ENCODE peak calls at places on chromosomes 2 and 18, in six cellular contexts. O is colonic mucosa, U is PC-9, A is left lung, T is cardiac muscle cell, N is ovary. X is an unnamed sample.

GRCh38 chr2:21148718-21149117 is 24.9 kb downstream of the TDRD15 start:
- DNase-seq in A (no peak), T (no peak), O (no peak), N (no peak), U (no peak), X (no peak)

GRCh38 chr18:36169938-36170337 is 17.4 kb upstream of the MOCOS start:
- DNase-seq in A (no peak), N (no peak), O (no peak), U (no peak), T (no peak), X (no peak)

GRCh38 chr2:32235315-32235714 is 29.4 kb downstream of the NLRC4 start:
- DNase-seq in N (no peak), T (no peak), O (no peak), A (no peak), U (no peak), X (no peak)

GRCh38 chr2:68031546-68032160 is 31.2 kb downstream of the C1D start:
- DNase-seq in O (no peak), A (no peak), N (no peak), U (no peak), T (peak; percentile 60), X (no peak)

GRCh38 chr18:54100920-54101319 is 123.5 kb downstream of the MBD2 start:
- DNase-seq in A (no peak), T (no peak), U (no peak), O (no peak), N (no peak), X (no peak)

GRCh38 chr2:6181525-6182270 is 489.5 kb downstream of the SOX11 start:
- DNase-seq in U (no peak), A (no peak), N (no peak), O (no peak), T (no peak), X (no peak)

GRCh38 chr2:36967236-36967876 is 1.0 kb upstream of the STRN start:
- DNase-seq in A (no peak), O (peak; percentile 74), T (peak; percentile 16), U (no peak), N (no peak), X (peak; percentile 41)

GRCh38 chr18:28767781-28768211 is 590.9 kb upstream of the CDH2 start:
- DNase-seq in U (no peak), N (no peak), A (no peak), T (no peak), O (no peak), X (no peak)

GRCh38 chr2:223058952-223059716 is 7.1 kb downstream of the KCNE4 start:
- DNase-seq in U (peak; percentile 28), T (no peak), N (no peak), A (no peak), O (peak; percentile 72), X (peak; percentile 69)

GRCh38 chr18:39455300-39455699 is 1889.7 kb upstream of the CELF4 start:
- DNase-seq in A (no peak), O (no peak), T (peak; percentile 15), N (no peak), U (peak; percentile 10), X (peak; percentile 10)

GRCh38 chr2:171630812-171631626 is 56.2 kb upstream of the DYNC1I2 start:
- DNase-seq in A (no peak), N (no peak), T (no peak), U (no peak), O (no peak), X (no peak)

DNA sequence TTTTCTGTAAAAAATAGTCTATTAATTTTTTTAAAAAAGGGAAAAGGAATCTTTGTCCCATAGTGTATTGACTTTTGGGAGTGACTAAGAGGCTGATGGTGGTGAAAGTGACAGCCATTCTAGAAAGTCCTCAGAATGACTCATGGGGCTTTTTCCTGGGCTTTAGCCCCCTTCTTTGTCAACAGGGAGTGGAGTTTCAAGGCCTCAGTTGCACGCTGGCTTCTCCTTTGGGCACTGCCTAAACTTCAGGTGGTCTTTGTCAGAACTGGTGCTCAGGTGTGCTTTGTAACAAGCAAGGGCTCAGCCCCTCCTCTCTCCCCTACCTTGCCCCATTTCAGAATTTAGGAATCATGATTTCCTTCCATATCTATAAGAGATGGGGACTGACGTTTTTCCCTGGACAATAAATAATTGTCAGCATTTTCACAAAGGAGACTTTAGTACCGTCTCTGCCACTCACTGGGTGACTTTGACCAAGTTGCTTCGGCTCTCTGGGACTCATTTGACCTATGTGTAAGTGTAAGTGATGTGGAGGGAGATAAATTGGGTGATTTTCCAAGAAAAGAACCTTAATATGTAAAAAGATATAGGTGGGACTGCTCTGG is 61.2 kb upstream of the IGFBP2 start:
- DNase-seq in T (no peak), A (no peak), U (no peak), O (no peak), N (no peak), X (peak; percentile 29)
- H3K27ac ChIP-seq in T (no peak overlapping the region), A (no peak overlapping the region), U (no peak overlapping the region), O (no peak overlapping the region), N (no peak overlapping the region), X (peak overlapping the region; percentile 70)

GRCh38 chr2:43104763-43105162 is 121.6 kb downstream of the ZFP36L2 start:
- DNase-seq in O (no peak), A (no peak), U (no peak), N (no peak), T (no peak), X (no peak)
- H3K27ac ChIP-seq in O (no peak overlapping the region), A (peak overlapping the region; percentile 91), U (no peak overlapping the region), N (no peak overlapping the region), T (no peak overlapping the region), X (no peak overlapping the region)

GRCh38 chr2:147800316-147800715 is 44.5 kb upstream of the ACVR2A start:
- DNase-seq in A (no peak), N (no peak), O (no peak), T (no peak), U (no peak), X (no peak)
- H3K27ac ChIP-seq in A (no peak overlapping the region), N (no peak overlapping the region), O (no peak overlapping the region), T (no peak overlapping the region), U (no peak overlapping the region), X (no peak overlapping the region)

DNA sequence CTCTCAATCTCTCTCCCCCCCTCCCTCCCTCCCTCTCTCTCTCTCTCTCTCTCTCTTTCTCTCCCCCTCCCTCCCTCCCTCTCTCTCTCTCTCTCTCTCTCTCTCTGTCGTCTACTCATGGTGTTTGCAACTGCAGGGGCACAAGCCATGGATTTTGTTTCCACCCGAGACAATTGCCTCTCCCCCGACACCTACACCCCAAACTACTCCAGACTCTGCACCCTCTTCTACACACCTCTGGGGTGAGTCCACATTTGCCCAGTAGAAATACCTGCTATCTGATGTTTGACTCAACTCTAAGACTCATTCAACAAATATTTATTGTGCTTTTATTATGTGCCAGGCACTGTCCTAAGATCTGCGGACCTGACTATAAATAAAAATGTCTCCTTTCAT is 93.7 kb downstream of the TMEM17 start:
- DNase-seq in N (no peak), U (no peak), A (no peak), T (no peak), O (no peak), X (no peak)
- H3K27ac ChIP-seq in N (no peak overlapping the region), U (no peak overlapping the region), A (no peak overlapping the region), T (no peak overlapping the region), O (no peak overlapping the region), X (no peak overlapping the region)

GRCh38 chr18:59877366-59877765 is 22.4 kb upstream of the PMAIP1 start:
- DNase-seq in O (no peak), T (no peak), A (no peak), N (no peak), U (no peak), X (no peak)

GRCh38 chr18:59884331-59884730 is 15.5 kb upstream of the PMAIP1 start:
- DNase-seq in T (no peak), O (no peak), U (no peak), A (no peak), N (no peak), X (no peak)

GRCh38 chr18:59878644-59879043 is 21.2 kb upstream of the PMAIP1 start:
- DNase-seq in N (no peak), T (no peak), A (no peak), O (no peak), U (no peak), X (no peak)

GRCh38 chr18:59885579-59886163 is 14.1 kb upstream of the PMAIP1 start:
- DNase-seq in A (no peak), T (no peak), N (no peak), U (no peak), O (no peak), X (no peak)

GRCh38 chr18:59881728-59882685 is 17.8 kb upstream of the PMAIP1 start:
- DNase-seq in A (no peak), N (no peak), T (peak; percentile 27), O (peak; percentile 53), U (peak; percentile 50), X (no peak)
- H3K27ac ChIP-seq in A (peak overlapping the region; percentile 76), N (no peak overlapping the region), T (peak overlapping the region; percentile 71), O (peak overlapping the region; percentile 85), U (peak overlapping the region; percentile 90), X (no peak overlapping the region)

GRCh38 chr2:170244555-170244954 is 66.6 kb downstream of the MYO3B start:
- DNase-seq in T (no peak), U (no peak), N (no peak), A (no peak), O (no peak), X (no peak)

GRCh38 chr2:170241731-170242130 is 63.8 kb downstream of the MYO3B start:
- DNase-seq in N (no peak), T (no peak), O (no peak), A (no peak), U (no peak), X (no peak)

GRCh38 chr2:170243118-170243837 is 65.3 kb downstream of the MYO3B start:
- DNase-seq in O (no peak), U (no peak), T (no peak), N (no peak), A (no peak), X (no peak)

GRCh38 chr2:170245312-170245711 is 67.4 kb downstream of the MYO3B start:
- DNase-seq in A (no peak), T (no peak), O (no peak), N (no peak), U (no peak), X (no peak)

GRCh38 chr2:170243898-170244297 is 66.0 kb downstream of the MYO3B start:
- DNase-seq in O (no peak), T (no peak), A (no peak), N (no peak), U (no peak), X (no peak)
- H3K27ac ChIP-seq in O (no peak overlapping the region), T (no peak overlapping the region), A (no peak overlapping the region), N (no peak overlapping the region), U (no peak overlapping the region), X (no peak overlapping the region)

GRCh38 chr2:111120253-111121027 is at the start of gene BCL2L11:
- DNase-seq in N (peak; percentile 93), O (peak; percentile 96), T (peak; percentile 96), A (peak; percentile 99), U (peak; percentile 98), X (peak; percentile 97)

GRCh38 chr2:111123751-111124150 is 3.0 kb downstream of the BCL2L11 start:
- DNase-seq in T (no peak), U (no peak), O (no peak), A (no peak), N (no peak), X (no peak)

GRCh38 chr2:111121028-111121872 is 536 bp downstream of the BCL2L11 start:
- DNase-seq in T (peak; percentile 81), A (peak; percentile 89), U (peak; percentile 43), O (peak; percentile 50), N (peak; percentile 58), X (peak; percentile 70)

GRCh38 chr2:111121873-111122630 is 1.3 kb downstream of the BCL2L11 start:
- DNase-seq in O (peak; percentile 91), N (peak; percentile 91), A (peak; percentile 96), U (peak; percentile 93), T (peak; percentile 96), X (peak; percentile 89)

GRCh38 chr2:111122631-111123421 is 2.1 kb downstream of the BCL2L11 start:
- DNase-seq in T (peak; percentile 84), A (peak; percentile 93), U (peak; percentile 69), N (peak; percentile 82), O (peak; percentile 77), X (peak; percentile 86)
- H3K27ac ChIP-seq in T (peak overlapping the region; percentile 86), A (peak overlapping the region; percentile 87), U (peak overlapping the region; percentile 67), N (no peak overlapping the region), O (peak overlapping the region; percentile 48), X (peak overlapping the region; percentile 75)

X was measured in body of pancreas.